ENCODE peak calls at places on chromosomes 7 and 10, in five cellular contexts. V, G, K, F and Q are unnamed samples.

GRCh38 chr7:71935674-71936073 is 476.5 kb downstream of the CALN1 start:
- DNase-seq in V (no peak), G (no peak), K (no peak), F (no peak), Q (no peak)

GRCh38 chr10:58967551-58968418 is 208.7 kb upstream of the PHYHIPL start:
- DNase-seq in V (peak), G (no peak), K (peak), F (no peak), Q (peak)

GRCh38 chr10:28971255-28971654 is 293.9 kb downstream of the BAMBI start:
- DNase-seq in V (no peak), G (no peak), K (no peak), F (no peak), Q (no peak)

GRCh38 chr7:610531-611280 is 91.1 kb upstream of the PDGFA start:
- DNase-seq in V (no peak), G (no peak), K (no peak), F (no peak), Q (peak)

GRCh38 chr10:32346134-32346550 is 816 bp downstream of the EPC1 start:
- DNase-seq in V (peak), G (peak), K (peak), F (peak), Q (peak)

GRCh38 chr7:2105917-2106316 is 126.8 kb downstream of the MAD1L1 start:
- DNase-seq in V (no peak), G (no peak), K (no peak), F (no peak), Q (no peak)

GRCh38 chr7:128251337-128251736 is 10.3 kb downstream of the LEP start:
- DNase-seq in V (no peak), G (no peak), K (no peak), F (no peak), Q (no peak)

GRCh38 chr7:33905389-33906032 is at the start of gene BMPER:
- DNase-seq in V (peak), G (no peak), K (peak), F (peak), Q (peak)

GRCh38 chr10:126734015-126734414 is 63.5 kb upstream of the C10orf90 start:
- DNase-seq in V (no peak), G (no peak), K (no peak), F (no peak), Q (no peak)

GRCh38 chr7:68420342-68420750 is 1177.9 kb upstream of the AUTS2 start:
- DNase-seq in V (no peak), G (no peak), K (no peak), F (no peak), Q (no peak)